ENCODE peak calls at places on chromosomes 11 and 22, in eight cellular contexts. I is colonic mucosa, T is GM23338, C is right lobe of liver, P is sigmoid colon, Y is pancreas, U is neural progenitor cell, X is tibial nerve. J is an unnamed sample. For H3K4me1 and H3K27me3, the result is how much of the 10 kb centered on the place peaks cover.

GRCh38 chr22:41184679-41185078 is 20.4 kb upstream of the L3MBTL2 start:
- DNase-seq in T (peak), U (no peak), Y (no peak), X (no peak), I (no peak), C (no peak), P (no peak), J (no peak)

GRCh38 chr11:125214466-125215204 is 50.1 kb downstream of the PKNOX2 start:
- DNase-seq in P (no peak), Y (no peak), T (no peak), I (no peak), C (no peak), X (no peak), U (peak), J (no peak)

GRCh38 chr11:18986744-18987143 is 47.5 kb upstream of the MRGPRX1 start:
- DNase-seq in X (no peak), Y (no peak), C (no peak), P (no peak), U (no peak), I (no peak), T (no peak), J (no peak)

GRCh38 chr22:23036684-23037428 is 33.5 kb upstream of the GNAZ start:
- DNase-seq in U (no peak), C (no peak), T (no peak), P (no peak), Y (no peak), X (no peak), I (no peak), J (no peak)

GRCh38 chr11:122486793-122487495 is 168.6 kb upstream of the UBASH3B start:
- DNase-seq in X (no peak), P (no peak), T (peak), I (no peak), U (peak), Y (no peak), C (no peak), J (no peak)

GRCh38 chr11:129720156-129720555 is 95.5 kb upstream of the TMEM45B start:
- DNase-seq in C (no peak), Y (no peak), T (no peak), P (no peak), U (no peak), X (no peak), I (no peak), J (no peak)

GRCh38 chr11:71913716-71914115 is 14.7 kb downstream of the XNDC1N start:
- DNase-seq in T (no peak), Y (no peak), X (no peak), P (no peak), C (no peak), I (no peak), U (no peak), J (no peak)

GRCh38 chr11:19209617-19210016 is 7.8 kb upstream of the CSRP3 start:
- DNase-seq in X (no peak), Y (no peak), P (no peak), U (no peak), I (no peak), C (no peak), T (peak), J (no peak)

GRCh38 chr11:34339149-34340064 is 18.4 kb downstream of the ABTB2 start:
- DNase-seq in U (no peak), Y (no peak), C (peak), T (no peak), P (no peak), I (no peak), X (no peak), J (no peak)

GRCh38 chr22:40637181-40638150 is 947 bp upstream of the MRTFA start:
- DNase-seq in T (peak), I (peak), C (peak), X (peak), Y (peak), U (no peak), P (peak), J (no peak)

GRCh38 chr11:14974723-14975587 is 2.8 kb upstream of the CALCA start:
- DNase-seq in Y (peak), T (peak), P (no peak), U (peak), C (peak), X (no peak), I (peak), J (no peak)

GRCh38 chr11:35138606-35138948 is 394 bp upstream of the CD44 start:
- DNase-seq in C (no peak), X (no peak), P (no peak), Y (no peak), T (peak), I (peak), U (no peak), J (no peak)

GRCh38 chr22:30250039-30250565 is 3.5 kb upstream of the LIF start:
- DNase-seq in X (no peak), C (no peak), U (no peak), Y (no peak), T (no peak), P (no peak), I (no peak), J (no peak)

GRCh38 chr22:23984430-23984829 is 4.5 kb downstream of the GSTT2 start:
- DNase-seq in Y (no peak), P (no peak), I (no peak), X (no peak), C (no peak), U (no peak), T (peak), J (peak)

GRCh38 chr11:130188585-130189347 is 29.2 kb downstream of the ST14 start:
- DNase-seq in T (no peak), I (no peak), P (no peak), Y (no peak), X (no peak), U (no peak), C (no peak), J (no peak)

GRCh38 chr22:37716708-37717107 is 19.9 kb downstream of the TRIOBP start:
- DNase-seq in Y (no peak), C (no peak), T (no peak), I (no peak), U (no peak), X (no peak), P (no peak), J (peak)

GRCh38 chr22:44550666-44551491 is 52.8 kb upstream of the RTL6 start:
- DNase-seq in Y (peak), C (peak), T (no peak), P (peak), X (no peak), I (peak), U (no peak), J (peak)

GRCh38 chr22:45903355-45904149 is 73.4 kb downstream of the WNT7B start:
- DNase-seq in P (no peak), U (no peak), C (no peak), T (no peak), Y (peak), I (no peak), X (no peak), J (peak)

GRCh38 chr11:65425105-65425970 is 2.7 kb downstream of the NEAT1 start:
- DNase-seq in Y (no peak), C (peak), U (peak), P (peak), T (peak), I (peak), X (no peak), J (peak)

GRCh38 chr11:97015327-97015726 is 625.5 kb downstream of the JRKL start:
- DNase-seq in X (no peak), C (no peak), U (no peak), P (no peak), Y (no peak), I (no peak), T (no peak), J (no peak)

GRCh38 chr11:121451178-121451981 is 734 bp upstream of the SORL1 start:
- DNase-seq in I (peak), C (peak), Y (no peak), P (no peak), U (no peak), T (no peak), X (no peak), J (no peak)

GRCh38 chr22:48403521-48403921 is 1424.2 kb downstream of the BRD1 start:
- DNase-seq in C (no peak), U (no peak), T (no peak), Y (no peak), X (no peak), I (no peak), P (no peak), J (no peak)

GRCh38 chr11:69229521-69229920 is 64.4 kb upstream of the MYEOV start:
- DNase-seq in C (no peak), X (no peak), Y (peak), I (no peak), U (no peak), P (peak), T (no peak), J (peak)

GRCh38 chr11:95499516-95500135 is 268.6 kb upstream of the SESN3 start:
- DNase-seq in P (no peak), U (no peak), C (no peak), T (no peak), X (no peak), Y (no peak), I (no peak), J (no peak)

GRCh38 chr22:19799322-19800190 is 39.0 kb downstream of the TBX1 start:
- DNase-seq in C (peak), T (peak), I (no peak), P (peak), Y (no peak), X (peak), U (no peak), J (peak)

GRCh38 chr11:118290923-118291322 is 13.6 kb upstream of the CD3E start:
- DNase-seq in U (peak), P (no peak), T (peak), I (peak), Y (peak), X (no peak), C (peak), J (peak)

GRCh38 chr11:2789331-2789730 is 89.5 kb upstream of the KCNQ1OT1 start:
- DNase-seq in X (peak), U (no peak), C (peak), I (peak), T (no peak), Y (no peak), P (peak), J (no peak)

GRCh38 chr11:121961228-121961860 is 154.7 kb downstream of the BLID start:
- DNase-seq in C (no peak), P (no peak), Y (no peak), T (no peak), I (no peak), U (no peak), X (no peak), J (no peak)

GRCh38 chr11:119912214-119912613 is 183.2 kb upstream of the NECTIN1 start:
- DNase-seq in P (no peak), Y (no peak), C (no peak), T (no peak), X (no peak), U (no peak), I (no peak), J (no peak)

GRCh38 chr11:57237204-57237681 is at the start of gene APLNR:
- DNase-seq in U (peak), C (no peak), X (no peak), I (no peak), Y (no peak), P (no peak), T (no peak), J (no peak)

GRCh38 chr11:77036398-77036797 is 2.2 kb downstream of the B3GNT6 start:
- DNase-seq in X (no peak), P (no peak), Y (no peak), C (no peak), U (no peak), T (no peak), I (peak), J (no peak)

GRCh38 chr11:123430736-123431356 is 777 bp downstream of the GRAMD1B start:
- DNase-seq in T (peak), C (peak), P (peak), Y (peak), U (peak), I (peak), X (peak), J (peak)

GRCh38 chr11:15091620-15092019 is 18.2 kb downstream of the CALCB start:
- DNase-seq in Y (no peak), U (no peak), I (no peak), T (no peak), X (no peak), C (no peak), P (no peak), J (no peak)

GRCh38 chr11:120324932-120325810 is at the start of gene TLCD5:
- DNase-seq in T (peak), C (peak), I (no peak), Y (peak), P (peak), X (peak), U (peak), J (peak)

GRCh38 chr11:75445315-75445953 is 12.4 kb upstream of the KLHL35 start:
- DNase-seq in I (peak), U (peak), C (peak), T (peak), P (peak), Y (peak), X (peak), J (peak)

GRCh38 chr22:46071451-46072029 is 78.8 kb upstream of the PPARA start:
- DNase-seq in Y (peak), I (peak), X (peak), C (peak), P (peak), T (peak), U (peak), J (peak)

GRCh38 chr11:120666121-120666639 is 154.6 kb downstream of the GRIK4 start:
- DNase-seq in U (peak), T (peak), P (no peak), C (no peak), X (no peak), I (no peak), Y (no peak), J (no peak)

GRCh38 chr22:37604875-37605274 is 3.8 kb upstream of the GGA1 start:
- DNase-seq in U (no peak), X (no peak), I (peak), T (no peak), P (no peak), Y (no peak), C (no peak), J (peak)

GRCh38 chr11:36306888-36307287 is 10.8 kb downstream of the PRR5L start:
- DNase-seq in T (peak), C (no peak), I (no peak), X (no peak), Y (no peak), U (peak), P (no peak), J (no peak)
- TF ChIP-seq CTCF in T (peak), C (peak), I (no peak), X (peak), Y (no peak), U (peak), P (no peak), J (peak)

DNA sequence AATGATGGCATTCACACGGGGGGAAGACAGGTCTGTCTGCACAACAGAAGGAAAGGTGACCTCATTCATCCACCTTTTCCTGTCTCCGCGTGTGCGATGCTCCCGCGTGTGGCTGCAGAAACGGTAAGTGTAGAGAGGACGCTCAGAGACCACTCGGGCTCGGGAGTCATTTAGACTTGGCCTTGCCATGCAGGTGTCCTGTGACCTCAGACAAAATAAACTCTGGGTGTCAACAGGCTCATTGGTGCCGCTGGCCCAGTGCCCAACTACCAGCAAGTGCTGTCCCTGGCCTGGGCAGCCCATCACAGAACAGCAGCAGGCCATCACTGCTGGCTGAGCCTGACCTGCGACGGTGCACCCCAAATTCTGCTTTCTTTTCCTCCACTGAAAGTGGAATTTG is 48.1 kb upstream of the ARFGAP3 start:
- DNase-seq in T (no peak), C (peak), U (no peak), X (no peak), P (no peak), I (no peak), Y (no peak), J (no peak)
- H3K4me1 ChIP-seq in T (under half), C (under half), U (under half), X (under half), P (half or more), I (under half), Y (under half), J (under half)

GRCh38 chr11:67024410-67024809 is 1.5 kb downstream of the SYT12 start:
- DNase-seq in I (no peak), Y (no peak), C (no peak), U (no peak), P (no peak), T (no peak), X (no peak), J (no peak)

GRCh38 chr11:67024966-67025365 is 2.0 kb downstream of the SYT12 start:
- DNase-seq in I (no peak), Y (no peak), P (no peak), T (no peak), C (no peak), U (no peak), X (no peak), J (no peak)

GRCh38 chr11:67023957-67024353 is 1.0 kb downstream of the SYT12 start:
- DNase-seq in Y (no peak), I (no peak), U (no peak), T (no peak), X (no peak), P (no peak), C (no peak), J (no peak)

GRCh38 chr11:67022341-67022933 is 497 bp upstream of the SYT12 start:
- DNase-seq in U (no peak), Y (peak), T (no peak), C (peak), X (no peak), I (peak), P (no peak), J (peak)

DNA sequence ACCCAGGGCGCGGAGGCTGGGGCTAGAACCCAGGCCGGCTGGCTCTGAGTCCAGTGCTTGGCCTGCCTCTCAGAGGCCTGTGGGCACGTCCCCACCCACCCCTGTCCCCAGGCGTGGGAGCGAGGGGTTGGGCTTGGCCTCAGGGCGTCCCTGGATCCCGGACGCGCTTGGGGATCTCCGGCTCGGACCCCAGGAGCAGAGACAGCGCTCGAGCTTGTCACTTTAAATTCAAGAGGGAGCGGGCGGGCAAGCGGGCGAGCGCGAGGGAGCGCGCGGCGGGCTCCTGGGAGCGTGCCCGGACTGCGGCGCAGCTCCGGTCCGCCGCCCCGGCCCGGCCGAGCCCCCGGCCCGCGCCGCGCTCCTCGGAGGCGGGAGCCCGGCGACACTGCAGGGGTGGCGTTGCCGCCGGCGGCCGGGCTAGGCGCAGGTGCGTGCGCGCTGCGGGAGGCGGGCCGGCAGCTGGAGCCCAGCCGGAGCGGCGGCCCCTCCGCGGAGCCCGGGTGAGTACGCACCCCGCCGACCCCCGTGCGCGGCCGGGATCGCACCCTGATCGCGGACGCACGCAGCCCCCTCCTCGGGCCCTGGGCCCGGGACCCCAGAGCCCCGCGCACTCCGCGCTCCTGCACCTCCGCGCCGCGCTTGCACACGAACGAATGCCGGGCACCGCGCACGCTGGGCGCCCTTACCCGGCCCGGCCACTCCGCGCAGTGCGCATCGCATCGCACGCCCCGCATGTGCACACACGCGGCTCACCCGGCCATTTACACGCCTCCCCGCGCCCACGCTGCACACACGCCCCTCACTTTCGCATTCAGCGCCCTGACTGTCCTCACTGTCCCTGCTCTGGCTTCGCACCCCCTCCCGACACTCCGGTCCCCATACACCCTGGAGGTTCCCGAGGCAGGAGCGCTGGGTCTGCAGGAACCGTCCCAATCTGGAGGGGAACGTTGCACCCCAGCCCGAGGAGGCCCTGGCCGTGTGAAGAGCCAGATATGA is at the start of gene SYT12:
- DNase-seq in Y (no peak), P (no peak), T (peak), U (peak), I (no peak), C (peak), X (no peak), J (no peak)
- H3K27me3 ChIP-seq in Y (under half), P (under half), T (under half), U (under half), I (under half), C (under half), X (under half), J (under half)

DNA sequence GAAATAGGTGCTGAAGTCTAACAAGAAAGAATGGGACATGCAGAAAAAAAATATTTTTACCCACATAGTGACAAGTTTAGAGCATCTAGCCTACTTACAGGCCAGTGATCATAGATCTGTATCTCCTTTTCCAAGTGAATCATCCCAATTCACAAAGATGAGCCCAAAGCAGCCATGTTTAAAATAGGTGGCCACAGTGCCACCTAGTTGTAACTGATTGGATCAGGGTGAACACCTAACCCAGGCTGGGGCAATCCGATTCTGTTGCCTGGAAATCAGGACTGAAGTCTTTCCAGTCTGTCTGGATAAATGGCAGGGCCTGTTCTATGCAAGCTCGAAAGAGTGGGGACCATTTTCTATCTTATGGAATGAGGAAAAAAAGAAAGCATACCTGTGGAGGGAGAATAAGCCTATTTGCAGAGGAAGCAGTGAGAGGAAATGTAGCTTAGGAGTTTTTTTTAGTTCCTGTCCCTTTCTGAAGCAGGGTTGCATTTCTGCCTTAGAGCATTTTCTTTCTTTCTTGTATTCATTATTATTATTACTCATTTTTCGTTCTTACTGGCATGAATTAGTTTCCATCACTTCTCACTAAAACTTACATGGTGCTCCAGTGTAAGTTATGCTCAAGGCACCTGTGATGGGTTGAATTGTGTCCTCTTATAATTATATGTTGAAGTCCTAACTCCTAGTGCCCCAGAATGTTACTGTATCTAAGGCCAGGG is 113.2 kb upstream of the RAG2 start:
- DNase-seq in T (peak), Y (no peak), P (no peak), C (no peak), X (no peak), U (no peak), I (no peak), J (no peak)
- TF ChIP-seq CTCF in T (peak), Y (no peak), P (no peak), C (peak), X (no peak), U (peak), I (no peak), J (no peak)

J was measured in PC-9.